ENCODE peak calls at places on chromosomes 1 and 21, in nine cellular contexts. L is PC-3, F is GM23338, A is astrocyte, X is mammary epithelial cell, I is MM.1S, U is K562, K is GM23248, J is fibroblast of lung. R is an unnamed sample.

GRCh38 chr1:47554901-47555300 is 117.1 kb downstream of the FOXD2 start:
- DNase-seq in L (peak), F (no peak), A (peak), X (peak), I (no peak), U (no peak), K (peak), J (no peak), R (no peak)

GRCh38 chr1:59418361-59418760 is 121.5 kb downstream of the FGGY start:
- DNase-seq in L (no peak), F (peak), A (peak), X (no peak), I (no peak), U (no peak), K (no peak), J (no peak), R (no peak)

GRCh38 chr1:225424562-225425210 is 3.2 kb downstream of the LBR start:
- DNase-seq in L (peak), F (no peak), A (peak), X (peak), I (no peak), U (no peak), K (peak), J (peak), R (no peak)

GRCh38 chr1:26959722-26960624 is at the start of gene KDF1:
- DNase-seq in L (peak), F (peak), A (no peak), X (peak), I (peak), U (peak), K (peak), J (no peak), R (peak)

GRCh38 chr1:228836954-228837481 is 101.7 kb downstream of the RHOU start:
- DNase-seq in L (peak), F (no peak), A (no peak), X (no peak), I (no peak), U (no peak), K (no peak), J (no peak), R (no peak)

GRCh38 chr1:28148880-28149195 is 27.7 kb downstream of the PTAFR start:
- DNase-seq in L (no peak), F (no peak), A (no peak), X (no peak), I (no peak), U (no peak), K (no peak), J (no peak), R (no peak)

GRCh38 chr1:195481293-195481692 is 1126.9 kb downstream of the KCNT2 start:
- DNase-seq in L (no peak), F (peak), A (no peak), X (no peak), I (no peak), U (no peak), K (no peak), J (no peak), R (no peak)

GRCh38 chr1:1920608-1921458 is 1.8 kb upstream of the TMEM52 start:
- DNase-seq in L (no peak), F (no peak), A (no peak), X (no peak), I (peak), U (no peak), K (no peak), J (no peak), R (no peak)

GRCh38 chr1:9375912-9376311 is 83.2 kb downstream of the SPSB1 start:
- DNase-seq in L (no peak), F (no peak), A (peak), X (no peak), I (no peak), U (no peak), K (no peak), J (no peak), R (no peak)

GRCh38 chr1:28761189-28761588 is 24.4 kb downstream of the YTHDF2 start:
- DNase-seq in L (no peak), F (peak), A (no peak), X (no peak), I (no peak), U (no peak), K (no peak), J (no peak), R (no peak)

GRCh38 chr1:209747580-209748262 is 8.1 kb upstream of the TRAF3IP3 start:
- DNase-seq in L (peak), F (peak), A (peak), X (peak), I (peak), U (peak), K (peak), J (peak), R (peak)
- H2AFZ ChIP-seq in L (peak), F (peak), A (peak), X (peak), I (peak), U (peak), K (peak), J (peak), R (peak)

GRCh38 chr21:34969431-34970036 is 79.6 kb downstream of the RUNX1 start:
- DNase-seq in L (no peak), F (no peak), A (no peak), X (no peak), I (no peak), U (no peak), K (no peak), J (peak), R (no peak)
- H3K4me2 ChIP-seq in L (no peak), F (no peak), A (no peak), X (no peak), I (peak), U (no peak), K (no peak), J (no peak), R (no peak)

GRCh38 chr21:42218836-42219605 is at the start of gene ABCG1:
- DNase-seq in L (peak), F (peak), A (no peak), X (peak), I (peak), U (peak), K (peak), J (no peak), R (no peak)
- TF ChIP-seq EZH2 in L (no peak), F (no peak), A (peak), X (no peak), I (no peak), U (no peak), K (no peak), J (no peak), R (no peak)

GRCh38 chr1:31856140-31856539 is 40.3 kb upstream of the SPOCD1 start:
- DNase-seq in L (no peak), F (no peak), A (no peak), X (no peak), I (no peak), U (no peak), K (no peak), J (no peak), R (no peak)
- H2AFZ ChIP-seq in L (peak), F (peak), A (peak), X (no peak), I (no peak), U (peak), K (peak), J (no peak), R (no peak)

DNA sequence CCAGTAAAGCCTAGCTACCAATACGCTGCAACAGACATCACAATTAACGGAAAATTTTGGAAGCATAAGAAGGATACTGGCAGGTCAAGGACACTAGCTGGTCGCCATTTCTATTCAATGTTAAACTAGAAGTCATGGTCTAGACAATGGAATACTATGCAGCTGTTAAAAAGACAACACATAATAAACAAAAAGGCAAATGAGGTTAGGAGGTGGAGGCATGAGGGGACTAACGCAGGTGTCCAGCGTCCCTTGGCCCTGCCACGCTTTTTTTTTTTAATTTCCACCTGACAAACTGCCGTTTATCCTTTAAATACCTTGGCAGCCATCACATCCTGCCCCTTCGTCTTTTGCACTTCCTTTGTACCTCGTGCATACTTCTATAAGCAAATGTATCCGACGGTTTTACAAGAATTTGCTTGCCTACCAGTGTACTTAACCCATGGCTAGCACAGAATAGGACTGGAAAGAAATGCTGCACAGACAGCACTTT is 698 bp upstream of the SLC22A15 start:
- DNase-seq in L (no peak), F (no peak), A (no peak), X (no peak), I (no peak), U (no peak), K (no peak), J (no peak), R (no peak)
- H3K4me2 ChIP-seq in L (peak), F (peak), A (peak), X (peak), I (peak), U (peak), K (peak), J (peak), R (peak)

GRCh38 chr1:220891221-220892085 is 12.2 kb downstream of the HLX start:
- DNase-seq in L (no peak), F (peak), A (no peak), X (no peak), I (no peak), U (no peak), K (no peak), J (no peak), R (no peak)
- TF ChIP-seq EZH2 in L (no peak), F (peak), A (peak), X (peak), I (no peak), U (no peak), K (no peak), J (no peak), R (peak)

GRCh38 chr21:37683396-37684114 is 232.7 kb downstream of the KCNJ6 start:
- DNase-seq in L (no peak), F (peak), A (no peak), X (no peak), I (no peak), U (no peak), K (no peak), J (no peak), R (no peak)
- H2AFZ ChIP-seq in L (no peak), F (peak), A (no peak), X (no peak), I (no peak), U (no peak), K (no peak), J (no peak), R (no peak)

R was measured in keratinocyte.